ENCODE peak calls at places on chromosomes 2 and 18, in seven cellular contexts. One of them, this sample, is unnamed.

GRCh38 chr18:53380063-53380639 is 844.3 kb downstream of the MBD2 start:
- DNase-seq in AG10803: peak
- DNase-seq in ovary: no peak
- DNase-seq in AG04449: peak
- DNase-seq in foreskin fibroblast: no peak
- DNase-seq in epithelial cell of esophagus: peak
- DNase-seq in astrocyte of the spinal cord: peak
- DNase-seq in this sample: peak

GRCh38 chr2:98560256-98560771 is 48.0 kb downstream of the COA5 start:
- DNase-seq in AG10803: peak
- DNase-seq in ovary: peak
- DNase-seq in AG04449: peak
- DNase-seq in foreskin fibroblast: peak
- DNase-seq in epithelial cell of esophagus: peak
- DNase-seq in astrocyte of the spinal cord: peak
- DNase-seq in this sample: peak

GRCh38 chr2:236879416-236879963 is 206.2 kb upstream of the COPS8 start:
- DNase-seq in AG10803: no peak
- DNase-seq in ovary: no peak
- DNase-seq in AG04449: no peak
- DNase-seq in foreskin fibroblast: no peak
- DNase-seq in epithelial cell of esophagus: no peak
- DNase-seq in astrocyte of the spinal cord: no peak
- DNase-seq in this sample: no peak

GRCh38 chr2:101986386-101986785 is 5.4 kb upstream of the IL1R2 start:
- DNase-seq in AG10803: no peak
- DNase-seq in ovary: no peak
- DNase-seq in AG04449: no peak
- DNase-seq in foreskin fibroblast: no peak
- DNase-seq in epithelial cell of esophagus: peak
- DNase-seq in astrocyte of the spinal cord: no peak
- DNase-seq in this sample: no peak

GRCh38 chr2:159285929-159286708 is at the start of gene WDSUB1:
- DNase-seq in AG10803: peak
- DNase-seq in ovary: peak
- DNase-seq in AG04449: no peak
- DNase-seq in foreskin fibroblast: peak
- DNase-seq in epithelial cell of esophagus: peak
- DNase-seq in astrocyte of the spinal cord: peak
- DNase-seq in this sample: peak

GRCh38 chr2:18154259-18154658 is 275.8 kb downstream of the KCNS3 start:
- DNase-seq in AG10803: peak
- DNase-seq in ovary: no peak
- DNase-seq in AG04449: no peak
- DNase-seq in foreskin fibroblast: no peak
- DNase-seq in epithelial cell of esophagus: peak
- DNase-seq in astrocyte of the spinal cord: peak
- DNase-seq in this sample: peak

GRCh38 chr18:44625367-44625766 is 55.3 kb upstream of the SETBP1 start:
- DNase-seq in AG10803: no peak
- DNase-seq in ovary: no peak
- DNase-seq in AG04449: no peak
- DNase-seq in foreskin fibroblast: no peak
- DNase-seq in epithelial cell of esophagus: no peak
- DNase-seq in astrocyte of the spinal cord: no peak
- DNase-seq in this sample: no peak

GRCh38 chr2:107932986-107933385 is 53.3 kb upstream of the SLC5A7 start:
- DNase-seq in AG10803: peak
- DNase-seq in ovary: no peak
- DNase-seq in AG04449: no peak
- DNase-seq in foreskin fibroblast: no peak
- DNase-seq in epithelial cell of esophagus: peak
- DNase-seq in astrocyte of the spinal cord: peak
- DNase-seq in this sample: peak

GRCh38 chr18:55737781-55738468 is 149.9 kb upstream of the TCF4 start:
- DNase-seq in AG10803: no peak
- DNase-seq in ovary: no peak
- DNase-seq in AG04449: no peak
- DNase-seq in foreskin fibroblast: no peak
- DNase-seq in epithelial cell of esophagus: no peak
- DNase-seq in astrocyte of the spinal cord: no peak
- DNase-seq in this sample: no peak

GRCh38 chr2:240396623-240397541 is 38.6 kb upstream of the GPC1 start:
- DNase-seq in AG10803: no peak
- DNase-seq in ovary: peak
- DNase-seq in AG04449: no peak
- DNase-seq in foreskin fibroblast: no peak
- DNase-seq in epithelial cell of esophagus: no peak
- DNase-seq in astrocyte of the spinal cord: peak
- DNase-seq in this sample: no peak

GRCh38 chr18:74832999-74833398 is 235.3 kb downstream of the ZNF407 start:
- DNase-seq in AG10803: peak
- DNase-seq in ovary: no peak
- DNase-seq in AG04449: no peak
- DNase-seq in foreskin fibroblast: no peak
- DNase-seq in epithelial cell of esophagus: peak
- DNase-seq in astrocyte of the spinal cord: no peak
- DNase-seq in this sample: no peak

GRCh38 chr2:18831916-18832510 is 242.6 kb upstream of the NT5C1B start:
- DNase-seq in AG10803: no peak
- DNase-seq in ovary: no peak
- DNase-seq in AG04449: no peak
- DNase-seq in foreskin fibroblast: no peak
- DNase-seq in epithelial cell of esophagus: no peak
- DNase-seq in astrocyte of the spinal cord: no peak
- DNase-seq in this sample: no peak

GRCh38 chr2:172480301-172481218 is 53.2 kb downstream of the ITGA6 start:
- DNase-seq in AG10803: peak
- DNase-seq in ovary: peak
- DNase-seq in AG04449: no peak
- DNase-seq in foreskin fibroblast: peak
- DNase-seq in epithelial cell of esophagus: no peak
- DNase-seq in astrocyte of the spinal cord: peak
- DNase-seq in this sample: no peak

GRCh38 chr18:32877371-32877770 is 104.5 kb upstream of the KLHL14 start:
- DNase-seq in AG10803: no peak
- DNase-seq in ovary: no peak
- DNase-seq in AG04449: no peak
- DNase-seq in foreskin fibroblast: no peak
- DNase-seq in epithelial cell of esophagus: no peak
- DNase-seq in astrocyte of the spinal cord: no peak
- DNase-seq in this sample: no peak

GRCh38 chr18:46939337-46939963 is 22.0 kb downstream of the KATNAL2 start:
- DNase-seq in AG10803: peak
- DNase-seq in ovary: no peak
- DNase-seq in AG04449: peak
- DNase-seq in foreskin fibroblast: peak
- DNase-seq in epithelial cell of esophagus: peak
- DNase-seq in astrocyte of the spinal cord: peak
- DNase-seq in this sample: no peak

GRCh38 chr18:51127664-51128063 is 69.8 kb downstream of the MEX3C start:
- DNase-seq in AG10803: no peak
- DNase-seq in ovary: no peak
- DNase-seq in AG04449: no peak
- DNase-seq in foreskin fibroblast: no peak
- DNase-seq in epithelial cell of esophagus: no peak
- DNase-seq in astrocyte of the spinal cord: no peak
- DNase-seq in this sample: no peak

GRCh38 chr2:239269959-239270358 is 130.9 kb downstream of the HDAC4 start:
- DNase-seq in AG10803: no peak
- DNase-seq in ovary: no peak
- DNase-seq in AG04449: no peak
- DNase-seq in foreskin fibroblast: no peak
- DNase-seq in epithelial cell of esophagus: no peak
- DNase-seq in astrocyte of the spinal cord: no peak
- DNase-seq in this sample: no peak

GRCh38 chr18:12783524-12783923 is 80.7 kb downstream of the PSMG2 start:
- DNase-seq in AG10803: no peak
- DNase-seq in ovary: no peak
- DNase-seq in AG04449: no peak
- DNase-seq in foreskin fibroblast: no peak
- DNase-seq in epithelial cell of esophagus: no peak
- DNase-seq in astrocyte of the spinal cord: no peak
- DNase-seq in this sample: no peak

GRCh38 chr2:241562269-241562891 is 3.8 kb downstream of the BOK start:
- DNase-seq in AG10803: no peak
- DNase-seq in ovary: no peak
- DNase-seq in AG04449: no peak
- DNase-seq in foreskin fibroblast: no peak
- DNase-seq in epithelial cell of esophagus: no peak
- DNase-seq in astrocyte of the spinal cord: no peak
- DNase-seq in this sample: no peak

GRCh38 chr2:96315400-96316071 is 9.6 kb upstream of the ITPRIPL1 start:
- DNase-seq in AG10803: peak
- DNase-seq in ovary: no peak
- DNase-seq in AG04449: no peak
- DNase-seq in foreskin fibroblast: peak
- DNase-seq in epithelial cell of esophagus: peak
- DNase-seq in astrocyte of the spinal cord: peak
- DNase-seq in this sample: peak

GRCh38 chr2:204561771-204562170 is 16.5 kb downstream of the PARD3B start:
- DNase-seq in AG10803: no peak
- DNase-seq in ovary: no peak
- DNase-seq in AG04449: no peak
- DNase-seq in foreskin fibroblast: no peak
- DNase-seq in epithelial cell of esophagus: no peak
- DNase-seq in astrocyte of the spinal cord: no peak
- DNase-seq in this sample: no peak

GRCh38 chr2:191889924-191890323 is 43.0 kb upstream of the CAVIN2 start:
- DNase-seq in AG10803: no peak
- DNase-seq in ovary: no peak
- DNase-seq in AG04449: no peak
- DNase-seq in foreskin fibroblast: no peak
- DNase-seq in epithelial cell of esophagus: no peak
- DNase-seq in astrocyte of the spinal cord: no peak
- DNase-seq in this sample: no peak

GRCh38 chr2:127074358-127074757 is 32.6 kb downstream of the BIN1 start:
- DNase-seq in AG10803: no peak
- DNase-seq in ovary: no peak
- DNase-seq in AG04449: no peak
- DNase-seq in foreskin fibroblast: no peak
- DNase-seq in epithelial cell of esophagus: no peak
- DNase-seq in astrocyte of the spinal cord: no peak
- DNase-seq in this sample: no peak

GRCh38 chr2:200311139-200311538 is 4.6 kb downstream of the SPATS2L start:
- DNase-seq in AG10803: no peak
- DNase-seq in ovary: no peak
- DNase-seq in AG04449: no peak
- DNase-seq in foreskin fibroblast: no peak
- DNase-seq in epithelial cell of esophagus: no peak
- DNase-seq in astrocyte of the spinal cord: no peak
- DNase-seq in this sample: no peak

GRCh38 chr2:200308421-200309295 is 2.2 kb downstream of the SPATS2L start:
- DNase-seq in AG10803: peak
- DNase-seq in ovary: no peak
- DNase-seq in AG04449: no peak
- DNase-seq in foreskin fibroblast: no peak
- DNase-seq in epithelial cell of esophagus: no peak
- DNase-seq in astrocyte of the spinal cord: peak
- DNase-seq in this sample: no peak

GRCh38 chr2:200308001-200308400 is 1.5 kb downstream of the SPATS2L start:
- DNase-seq in AG10803: peak
- DNase-seq in ovary: no peak
- DNase-seq in AG04449: no peak
- DNase-seq in foreskin fibroblast: peak
- DNase-seq in epithelial cell of esophagus: peak
- DNase-seq in astrocyte of the spinal cord: peak
- DNase-seq in this sample: no peak

GRCh38 chr2:200310545-200310971 is 4.1 kb downstream of the SPATS2L start:
- DNase-seq in AG10803: peak
- DNase-seq in ovary: no peak
- DNase-seq in AG04449: no peak
- DNase-seq in foreskin fibroblast: peak
- DNase-seq in epithelial cell of esophagus: peak
- DNase-seq in astrocyte of the spinal cord: peak
- DNase-seq in this sample: no peak

GRCh38 chr2:200309296-200309846 is 2.9 kb downstream of the SPATS2L start:
- DNase-seq in AG10803: no peak
- DNase-seq in ovary: no peak
- DNase-seq in AG04449: no peak
- DNase-seq in foreskin fibroblast: no peak
- DNase-seq in epithelial cell of esophagus: peak
- DNase-seq in astrocyte of the spinal cord: no peak
- DNase-seq in this sample: no peak
- H3K4me3 ChIP-seq in AG10803: peak
- H3K4me3 ChIP-seq in ovary: no peak
- H3K4me3 ChIP-seq in AG04449: no peak
- H3K4me3 ChIP-seq in foreskin fibroblast: peak
- H3K4me3 ChIP-seq in epithelial cell of esophagus: no peak
- H3K4me3 ChIP-seq in astrocyte of the spinal cord: peak
- H3K4me3 ChIP-seq in this sample: peak

DNA sequence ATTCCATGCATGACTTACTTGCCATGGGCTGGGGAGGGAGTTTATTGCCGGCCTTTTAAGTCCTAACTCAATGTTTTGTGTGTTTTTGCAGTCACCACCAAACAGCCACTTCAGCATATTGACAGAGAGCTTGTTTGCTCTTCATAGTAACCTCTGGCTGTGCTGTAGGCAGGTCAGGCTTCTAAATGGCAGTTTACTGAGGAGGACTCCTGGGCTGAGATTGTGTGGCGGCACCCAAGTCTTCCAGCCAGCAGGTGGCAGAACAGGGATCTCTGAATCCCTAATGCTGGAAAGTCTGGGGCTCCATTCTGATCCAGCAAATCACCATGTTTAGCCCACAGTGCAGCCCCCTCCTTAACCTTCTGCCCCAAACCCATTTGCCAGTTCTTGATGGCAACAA is 121.2 kb downstream of the CAPN13 start:
- DNase-seq in AG10803: no peak
- DNase-seq in ovary: no peak
- DNase-seq in AG04449: no peak
- DNase-seq in foreskin fibroblast: no peak
- DNase-seq in epithelial cell of esophagus: no peak
- DNase-seq in astrocyte of the spinal cord: no peak
- DNase-seq in this sample: no peak
- TF ChIP-seq CTCF in AG10803: no peak
- TF ChIP-seq CTCF in ovary: no peak
- TF ChIP-seq CTCF in AG04449: no peak
- TF ChIP-seq CTCF in foreskin fibroblast: peak
- TF ChIP-seq CTCF in epithelial cell of esophagus: peak
- TF ChIP-seq CTCF in astrocyte of the spinal cord: peak
- TF ChIP-seq CTCF in this sample: no peak

DNA sequence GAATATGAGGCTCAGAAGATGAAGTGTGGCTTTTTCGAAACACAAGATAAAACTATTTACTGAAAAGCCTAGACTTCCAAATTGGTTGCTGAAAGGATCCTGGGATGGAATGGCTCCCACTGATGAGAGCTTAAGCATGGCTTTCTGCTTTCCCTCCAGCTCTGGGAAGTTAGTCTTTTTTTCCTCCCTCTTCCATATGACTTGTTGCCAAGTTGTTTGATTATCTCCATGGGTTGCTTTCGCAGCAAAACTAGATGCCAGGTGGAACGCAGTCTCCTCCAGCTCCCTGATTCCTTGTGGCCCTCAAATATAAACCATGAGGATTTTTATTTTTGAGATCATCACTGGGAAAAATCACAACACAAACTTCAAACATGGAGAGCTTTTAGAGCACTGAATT is 276.5 kb downstream of the LRRTM1 start:
- DNase-seq in AG10803: no peak
- DNase-seq in ovary: no peak
- DNase-seq in AG04449: no peak
- DNase-seq in foreskin fibroblast: no peak
- DNase-seq in epithelial cell of esophagus: no peak
- DNase-seq in astrocyte of the spinal cord: no peak
- DNase-seq in this sample: no peak
- H3K4me3 ChIP-seq in AG10803: no peak
- H3K4me3 ChIP-seq in ovary: no peak
- H3K4me3 ChIP-seq in AG04449: no peak
- H3K4me3 ChIP-seq in foreskin fibroblast: no peak
- H3K4me3 ChIP-seq in epithelial cell of esophagus: no peak
- H3K4me3 ChIP-seq in astrocyte of the spinal cord: no peak
- H3K4me3 ChIP-seq in this sample: no peak

GRCh38 chr2:75560022-75560767 is 544 bp downstream of the EVA1A start:
- DNase-seq in AG10803: peak
- DNase-seq in ovary: peak
- DNase-seq in AG04449: no peak
- DNase-seq in foreskin fibroblast: peak
- DNase-seq in epithelial cell of esophagus: peak
- DNase-seq in astrocyte of the spinal cord: peak
- DNase-seq in this sample: no peak
- TF ChIP-seq CTCF in AG10803: peak
- TF ChIP-seq CTCF in ovary: no peak
- TF ChIP-seq CTCF in AG04449: peak
- TF ChIP-seq CTCF in foreskin fibroblast: peak
- TF ChIP-seq CTCF in epithelial cell of esophagus: peak
- TF ChIP-seq CTCF in astrocyte of the spinal cord: peak
- TF ChIP-seq CTCF in this sample: peak